ENCODE peak calls at places on chromosomes 11 and 22, in ten cellular contexts. N is ovary, R is body of pancreas, S is suprapubic skin, X is right lobe of liver, A is IMR-90, K is uterus, P is HCT116, G is Peyer's patch, Q is GM12891. C is an unnamed sample.

GRCh38 chr11:46050065-46050464 is 71.2 kb downstream of the PHF21A start:
- DNase-seq in Q (no peak), N (peak; percentile 48), P (peak; percentile 10), X (no peak), A (peak; percentile 85), S (no peak), R (peak; percentile 11), K (peak; percentile 24), G (no peak), C (peak; percentile 67)

GRCh38 chr11:113984781-113985180 is 9.9 kb downstream of the HTR3A start:
- DNase-seq in A (no peak), X (no peak), R (no peak), N (no peak), G (no peak), S (no peak), Q (no peak), K (no peak), P (no peak), C (no peak)

GRCh38 chr11:115340874-115341273 is 163.3 kb downstream of the CADM1 start:
- DNase-seq in A (no peak), S (no peak), R (no peak), Q (no peak), K (no peak), X (no peak), G (no peak), P (no peak), N (no peak), C (no peak)

GRCh38 chr11:30992513-30992849 is 377.1 kb downstream of the DCDC1 start:
- DNase-seq in A (no peak), N (no peak), S (no peak), X (no peak), G (no peak), Q (no peak), P (no peak), R (no peak), K (no peak), C (no peak)

GRCh38 chr11:64472593-64473455 is 113.9 kb downstream of the RPS6KA4 start:
- DNase-seq in A (no peak), R (peak; percentile 62), S (no peak), G (no peak), P (no peak), X (peak; percentile 51), Q (no peak), N (no peak), K (no peak), C (no peak)

GRCh38 chr11:117437041-117437790 is 109.6 kb downstream of the CEP164 start:
- DNase-seq in Q (no peak), P (no peak), S (no peak), G (no peak), R (no peak), K (no peak), N (no peak), X (no peak), A (no peak), C (no peak)

GRCh38 chr11:26947904-26948639 is 45.8 kb upstream of the FIBIN start:
- DNase-seq in R (no peak), A (peak; percentile 23), K (no peak), P (no peak), S (no peak), G (no peak), N (no peak), Q (no peak), X (no peak), C (no peak)

GRCh38 chr11:87255589-87255988 is 217.9 kb downstream of the TMEM135 start:
- DNase-seq in K (no peak), N (no peak), P (no peak), R (no peak), A (no peak), X (no peak), G (no peak), Q (no peak), S (no peak), C (no peak)

GRCh38 chr11:118607401-118608267 is at the start of gene PHLDB1:
- DNase-seq in K (peak; percentile 77), G (peak; percentile 72), P (no peak), S (peak; percentile 83), X (no peak), Q (no peak), A (peak; percentile 67), R (peak; percentile 62), N (peak; percentile 83), C (peak; percentile 93)

GRCh38 chr11:118610220-118610772 is 2.9 kb downstream of the PHLDB1 start:
- DNase-seq in N (peak; percentile 55), P (no peak), K (no peak), G (no peak), X (no peak), R (peak; percentile 12), A (no peak), S (peak; percentile 73), Q (no peak), C (peak; percentile 86)

GRCh38 chr11:118609380-118610219 is 2.2 kb downstream of the PHLDB1 start:
- DNase-seq in G (no peak), P (no peak), A (peak; percentile 34), S (peak; percentile 68), Q (no peak), X (no peak), R (peak; percentile 17), K (peak; percentile 44), N (peak; percentile 60), C (peak; percentile 87)

GRCh38 chr11:118606844-118607228 is 579 bp upstream of the PHLDB1 start:
- DNase-seq in X (no peak), Q (no peak), P (no peak), N (no peak), R (peak; percentile 9), K (no peak), S (no peak), G (no peak), A (no peak), C (no peak)

DNA sequence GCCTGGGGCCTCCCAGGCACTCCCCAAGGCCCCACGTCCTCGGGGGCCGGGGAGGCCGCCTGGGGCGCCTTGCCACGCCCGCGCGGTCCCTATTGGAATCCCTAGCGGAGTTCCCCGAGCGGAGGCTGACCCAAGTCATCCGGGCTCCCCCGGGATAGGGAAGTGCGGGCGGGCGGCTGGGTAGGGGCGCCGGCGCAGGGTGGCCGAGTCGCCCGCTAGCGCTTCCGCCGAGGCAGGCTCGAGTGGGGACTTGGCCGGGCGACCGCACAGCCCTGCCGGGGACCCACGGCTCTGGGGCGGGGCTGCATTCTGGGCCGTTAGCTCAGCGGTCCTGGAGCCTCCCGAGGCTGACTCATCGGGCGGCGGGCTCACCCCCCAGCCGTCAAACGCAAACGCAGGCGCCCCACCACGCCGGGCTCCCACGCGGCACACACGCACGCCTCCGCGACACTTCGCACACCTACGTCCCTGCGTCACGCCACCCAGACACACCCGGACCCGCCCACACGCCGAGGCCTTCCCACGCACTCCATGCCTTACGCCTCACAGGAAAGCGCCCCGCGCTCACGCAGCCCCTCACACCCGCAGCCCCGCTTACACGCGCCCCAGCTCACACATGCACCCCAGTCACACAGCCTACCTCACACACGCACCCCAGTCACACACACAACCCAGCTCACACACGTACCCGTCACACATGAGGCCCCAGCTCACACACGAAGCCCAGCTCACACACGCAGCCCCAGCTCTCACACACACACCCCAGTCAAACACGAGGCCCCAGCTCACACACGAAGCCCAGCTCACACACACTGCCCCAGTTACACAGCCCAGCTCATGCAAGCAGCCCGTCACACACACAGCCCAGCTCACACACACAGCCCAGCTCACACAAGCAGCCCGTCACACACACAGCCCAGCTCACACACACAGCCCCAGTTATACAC is 1.1 kb downstream of the PHLDB1 start:
- DNase-seq in K (peak; percentile 89), G (peak; percentile 90), R (peak; percentile 49), P (no peak), Q (no peak), S (peak; percentile 90), A (peak; percentile 85), N (peak; percentile 89), X (no peak), C (peak; percentile 93)
- TF ChIP-seq POLR2A in K (peak; percentile 84), G (no peak), R (no peak), P (no peak), Q (no peak), S (no peak), A (peak; percentile 71), N (peak; percentile 82), X (no peak), C (peak; percentile 53)

GRCh38 chr22:50674127-50674493 is 1.5 kb downstream of the SHANK3 start:
- DNase-seq in A (no peak), Q (no peak), S (no peak), R (no peak), K (no peak), G (no peak), P (no peak), X (no peak), N (no peak), C (peak; percentile 80)

GRCh38 chr22:50672041-50672440 is 582 bp upstream of the SHANK3 start:
- DNase-seq in X (no peak), S (peak; percentile 60), A (no peak), N (no peak), Q (no peak), K (no peak), G (no peak), P (no peak), R (no peak), C (no peak)

GRCh38 chr22:50673231-50674126 is 856 bp downstream of the SHANK3 start:
- DNase-seq in A (no peak), N (no peak), Q (no peak), S (no peak), P (no peak), R (no peak), K (no peak), X (no peak), G (peak; percentile 41), C (no peak)

GRCh38 chr22:50671641-50672040 is 982 bp upstream of the SHANK3 start:
- DNase-seq in K (no peak), R (no peak), A (no peak), G (peak; percentile 41), P (no peak), Q (no peak), S (no peak), N (no peak), X (no peak), C (no peak)

DNA sequence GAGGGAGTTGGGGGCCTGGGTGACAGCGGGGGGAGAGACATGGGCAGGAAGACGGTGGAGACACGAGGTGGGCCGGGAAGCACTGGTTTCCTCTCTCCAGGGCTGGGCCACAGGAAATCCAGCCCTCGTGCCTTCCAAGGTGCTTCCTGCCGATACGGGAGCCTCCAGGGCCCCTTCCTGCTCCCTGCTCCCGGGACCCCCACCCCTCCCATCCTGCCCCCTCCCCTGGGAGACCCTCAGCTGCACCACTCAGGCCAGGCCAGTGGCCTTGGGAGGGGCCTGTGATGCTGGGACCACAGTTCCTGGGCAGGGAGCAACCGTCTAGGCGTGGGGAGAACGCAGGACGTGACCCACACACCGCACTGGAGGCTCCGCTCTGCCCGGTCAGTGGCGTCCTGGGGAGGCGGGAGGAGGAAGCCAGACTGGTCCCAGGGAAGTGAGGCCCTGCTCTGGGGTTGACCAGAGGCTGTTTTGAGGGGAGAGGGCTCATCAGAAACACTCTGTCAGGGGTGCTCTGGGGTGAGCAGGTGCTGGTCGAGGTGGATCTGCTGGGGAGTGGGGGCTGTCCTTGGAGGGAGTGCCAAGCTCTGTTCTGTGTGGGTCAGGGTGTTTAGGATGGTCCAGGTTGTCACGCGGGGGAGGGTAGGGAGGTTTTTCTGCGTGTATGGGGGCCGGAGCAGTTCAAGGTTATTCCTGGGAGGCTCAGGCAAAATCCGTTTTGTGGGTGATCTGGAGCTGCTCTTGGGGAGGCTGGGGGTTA is at the start of gene SHANK3:
- DNase-seq in S (peak; percentile 81), R (no peak), X (peak; percentile 65), G (peak; percentile 49), P (no peak), K (peak; percentile 80), A (no peak), Q (no peak), N (no peak), C (no peak)
- TF ChIP-seq POLR2A in S (peak; percentile 38), R (peak; percentile 60), X (peak; percentile 47), G (peak; percentile 22), P (no peak), K (peak; percentile 35), A (no peak), Q (no peak), N (no peak), C (peak; percentile 72)

GRCh38 chr11:65869643-65870306 is 2.8 kb downstream of the EFEMP2 start:
- DNase-seq in S (no peak), A (no peak), G (no peak), Q (no peak), X (no peak), P (no peak), N (no peak), R (no peak), K (no peak), C (peak; percentile 78)
- TF ChIP-seq POLR2A in S (no peak), A (peak; percentile 10), G (no peak), Q (peak; percentile 36), X (no peak), P (no peak), N (no peak), R (no peak), K (no peak), C (no peak)

DNA sequence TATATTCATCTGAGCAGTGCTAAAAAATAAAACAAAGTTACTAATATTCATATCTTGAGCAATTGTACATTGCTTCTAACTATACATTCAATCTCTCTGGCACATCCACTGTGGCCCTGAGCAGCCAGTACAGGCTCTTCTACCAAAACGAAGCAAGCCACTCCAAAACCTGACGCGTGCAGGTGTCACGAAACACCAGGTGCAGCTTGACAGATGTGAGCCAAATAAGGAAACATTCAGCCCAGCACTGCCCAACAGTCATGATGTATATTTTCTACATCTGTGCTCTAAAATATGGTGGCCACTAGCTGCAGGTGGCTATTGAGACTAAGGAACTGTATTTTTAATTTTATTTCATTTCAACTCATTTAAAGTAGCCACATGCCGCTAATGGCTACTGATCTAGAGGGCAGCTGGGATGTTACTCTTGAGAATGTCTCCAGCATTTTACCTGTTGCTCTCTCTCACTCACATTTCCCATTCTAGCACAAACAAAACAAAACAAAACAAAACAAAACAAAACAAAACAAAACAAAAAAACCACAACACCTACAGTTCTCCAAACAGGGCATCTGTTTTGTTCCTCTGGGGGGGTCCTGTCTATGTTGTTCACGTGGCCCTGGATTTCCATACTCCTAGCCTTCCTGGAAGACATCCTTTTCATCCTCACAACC is 77.7 kb downstream of the LARGE1 start:
- DNase-seq in N (no peak), Q (no peak), S (no peak), K (no peak), G (no peak), R (no peak), X (no peak), P (no peak), A (no peak), C (no peak)
- TF ChIP-seq POLR2A in N (no peak), Q (no peak), S (no peak), K (no peak), G (no peak), R (no peak), X (no peak), P (no peak), A (no peak), C (no peak)